ENCODE peak calls at places on chromosomes 16 and 17, in five cellular contexts. U, Y, N, J and V are unnamed samples. For H3K4me1 and H3K27me3, the result is how much of the 10 kb centered on the place peaks cover.

GRCh38 chr17:8720596-8720995 is 24.0 kb downstream of the CCDC42 start:
- DNase-seq in U (no peak), Y (no peak), N (peak), J (no peak), V (no peak)

GRCh38 chr16:84643180-84643583 is 5.1 kb upstream of the KLHL36 start:
- DNase-seq in U (peak), Y (peak), N (peak), J (peak), V (peak)

GRCh38 chr17:27565874-27566672 is 64.9 kb upstream of the LGALS9 start:
- DNase-seq in U (no peak), Y (no peak), N (no peak), J (no peak), V (no peak)

GRCh38 chr16:57711-58110 is 4.1 kb downstream of the SNRNP25 start:
- DNase-seq in U (no peak), Y (no peak), N (no peak), J (no peak), V (no peak)

GRCh38 chr16:17159616-17160015 is 311.1 kb downstream of the XYLT1 start:
- DNase-seq in U (no peak), Y (no peak), N (no peak), J (no peak), V (no peak)

GRCh38 chr16:5005916-5006315 is 27.8 kb downstream of the NAGPA start:
- DNase-seq in U (no peak), Y (no peak), N (no peak), J (no peak), V (no peak)

GRCh38 chr17:77604301-77605031 is 354.0 kb upstream of the TNRC6C start:
- DNase-seq in U (no peak), Y (no peak), N (peak), J (no peak), V (no peak)

GRCh38 chr16:80231888-80232287 is 308.9 kb upstream of the DYNLRB2 start:
- DNase-seq in U (no peak), Y (no peak), N (no peak), J (no peak), V (no peak)

GRCh38 chr16:67163164-67163902 is 1.2 kb upstream of the HSF4 start:
- DNase-seq in U (no peak), Y (no peak), N (no peak), J (peak), V (no peak)

GRCh38 chr16:7938175-7938574 is 605.5 kb downstream of the RBFOX1 start:
- DNase-seq in U (no peak), Y (no peak), N (no peak), J (no peak), V (no peak)

GRCh38 chr17:47831934-47832327 is 461 bp downstream of the LRRC46 start:
- DNase-seq in U (no peak), Y (no peak), N (no peak), J (no peak), V (no peak)

GRCh38 chr17:79928502-79929256 is 89.4 kb upstream of the CBX4 start:
- DNase-seq in U (no peak), Y (no peak), N (no peak), J (no peak), V (no peak)

GRCh38 chr17:79927136-79927661 is 88.0 kb upstream of the CBX4 start:
- DNase-seq in U (no peak), Y (no peak), N (no peak), J (no peak), V (no peak)

GRCh38 chr17:79929257-79930076 is 90.2 kb upstream of the CBX4 start:
- DNase-seq in U (no peak), Y (no peak), N (no peak), J (no peak), V (no peak)

GRCh38 chr17:79926308-79927135 is 87.3 kb upstream of the CBX4 start:
- DNase-seq in U (no peak), Y (no peak), N (no peak), J (no peak), V (no peak)

GRCh38 chr17:79927688-79928501 is 88.7 kb upstream of the CBX4 start:
- DNase-seq in U (no peak), Y (no peak), N (no peak), J (no peak), V (no peak)
- H3K4me1 ChIP-seq in U (under half), Y (under half), N (under half), J (under half), V (under half)

DNA sequence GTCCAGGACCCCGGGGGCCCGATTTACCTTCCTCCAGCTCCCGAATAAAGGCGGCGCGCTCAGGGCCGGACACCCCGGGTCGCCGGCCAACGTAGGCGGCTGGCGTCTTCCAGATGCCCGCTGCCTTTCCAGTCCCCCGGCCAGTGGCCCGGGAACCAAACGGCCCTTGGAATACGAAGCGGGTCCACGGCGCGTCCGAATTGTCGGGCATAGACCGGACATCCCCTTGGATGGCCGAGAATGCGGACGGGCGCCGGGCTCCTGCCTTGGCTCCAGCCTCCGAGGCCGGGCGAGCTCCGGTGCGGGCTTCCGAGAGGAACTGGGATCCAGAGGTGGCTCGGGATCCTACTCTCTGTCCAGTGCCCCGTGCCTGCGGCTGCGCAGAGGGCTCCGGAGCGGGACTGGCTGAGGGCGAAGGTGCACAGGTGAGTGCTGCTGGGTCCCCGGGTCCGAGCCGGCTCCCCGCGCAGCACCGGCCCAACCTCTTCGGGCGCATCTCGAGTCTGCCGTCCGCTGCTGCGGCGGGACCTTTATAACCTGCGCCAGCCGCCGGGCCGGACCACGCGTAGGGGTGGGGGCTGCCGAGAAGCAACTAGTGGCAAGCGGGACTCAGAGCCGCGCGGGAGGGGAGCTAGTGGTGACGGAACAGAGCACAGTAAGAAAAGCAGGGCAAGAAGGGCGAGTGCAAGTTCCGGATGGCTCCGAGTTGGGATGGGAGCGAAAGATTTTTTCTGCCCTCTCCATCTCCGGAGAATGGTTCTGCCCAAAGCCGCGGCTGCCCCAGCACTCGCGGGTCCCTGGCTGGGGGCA is at the start of gene HAP1:
- DNase-seq in U (no peak), Y (peak), N (peak), J (peak), V (peak)
- H3K27me3 ChIP-seq in U (under half), Y (under half), N (under half), J (half or more), V (under half)

GRCh38 chr17:81002013-81002384 is 10.4 kb downstream of the CHMP6 start:
- DNase-seq in U (no peak), Y (no peak), N (no peak), J (no peak), V (no peak)

GRCh38 chr17:81004336-81005015 is 12.8 kb downstream of the CHMP6 start:
- DNase-seq in U (no peak), Y (no peak), N (peak), J (no peak), V (no peak)

GRCh38 chr17:81000631-81001357 is 9.2 kb downstream of the CHMP6 start:
- DNase-seq in U (no peak), Y (no peak), N (peak), J (no peak), V (no peak)

GRCh38 chr17:81002409-81003361 is 11.0 kb downstream of the CHMP6 start:
- DNase-seq in U (no peak), Y (peak), N (peak), J (peak), V (peak)

GRCh38 chr17:81003711-81004335 is 12.2 kb downstream of the CHMP6 start:
- DNase-seq in U (no peak), Y (no peak), N (peak), J (no peak), V (no peak)
- H3K4me1 ChIP-seq in U (under half), Y (under half), N (under half), J (under half), V (under half)

DNA sequence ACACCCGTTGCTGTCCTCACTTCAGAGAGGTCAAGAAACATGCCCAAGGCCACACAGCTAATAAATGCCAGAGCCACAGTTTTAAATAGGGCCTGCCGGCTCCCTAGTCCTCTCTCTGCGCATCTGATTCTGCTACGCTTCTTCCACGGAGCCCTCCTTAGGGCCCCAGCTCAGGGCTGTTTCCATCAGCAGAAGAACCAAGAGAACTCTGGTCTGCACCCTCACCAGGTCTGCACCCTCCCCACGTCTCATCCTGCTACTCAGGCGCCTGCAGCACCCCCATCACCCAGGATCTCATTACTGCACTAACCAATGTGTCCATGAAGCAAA is 79.5 kb upstream of the NKD1 start:
- DNase-seq in U (no peak), Y (no peak), N (no peak), J (no peak), V (no peak)
- H3K27me3 ChIP-seq in U (under half), Y (under half), N (under half), J (under half), V (under half)

GRCh38 chr16:88767546-88767945 is 17.5 kb downstream of the PIEZO1 start:
- DNase-seq in U (no peak), Y (no peak), N (no peak), J (no peak), V (no peak)
- H3K4me1 ChIP-seq in U (under half), Y (under half), N (half or more), J (under half), V (under half)

GRCh38 chr17:80819422-80820164 is 172.0 kb upstream of the CHMP6 start:
- DNase-seq in U (no peak), Y (no peak), N (peak), J (peak), V (no peak)
- H3K27me3 ChIP-seq in U (under half), Y (under half), N (under half), J (under half), V (under half)

DNA sequence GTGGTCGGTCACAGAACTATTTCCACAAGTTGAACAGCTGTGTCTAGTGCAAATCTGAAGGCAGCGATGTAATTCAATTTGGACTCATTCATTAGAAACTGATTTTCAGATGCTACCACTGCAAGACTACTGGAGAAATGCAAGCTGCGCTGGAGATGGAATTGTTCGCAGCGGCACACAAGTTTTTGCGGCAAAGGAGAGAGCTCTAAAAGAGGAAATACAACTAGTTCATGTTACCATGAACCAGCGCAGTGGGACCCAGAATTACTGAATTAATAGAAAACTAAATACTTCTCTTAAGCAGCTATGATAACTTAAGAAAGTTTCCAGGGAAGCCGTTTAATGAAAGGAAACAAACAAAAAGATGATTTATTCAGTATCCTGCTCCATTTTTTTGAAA is 1.9 kb downstream of the CREBBP start:
- DNase-seq in U (no peak), Y (no peak), N (no peak), J (no peak), V (no peak)
- H3K4me1 ChIP-seq in U (under half), Y (under half), N (half or more), J (under half), V (under half)

GRCh38 chr17:44363613-44364159 is at the start of gene FAM171A2:
- DNase-seq in U (no peak), Y (peak), N (peak), J (peak), V (peak)
- H3K27me3 ChIP-seq in U (under half), Y (under half), N (under half), J (under half), V (under half)